ENCODE peak calls at places on chromosomes 7 and 10, in six cellular contexts. One of them, this sample, is unnamed.

GRCh38 chr7:388461-388960 is 98.5 kb downstream of the FOXL3 start:
- DNase-seq in CD4-positive, alpha-beta T cell: peak
- DNase-seq in germinal center: no peak
- DNase-seq in myocyte: no peak
- DNase-seq in iris pigment epithelial cell: no peak
- DNase-seq in ACHN: no peak
- DNase-seq in this sample: no peak

GRCh38 chr10:129883029-129883428 is 81.0 kb downstream of the EBF3 start:
- DNase-seq in CD4-positive, alpha-beta T cell: no peak
- DNase-seq in germinal center: no peak
- DNase-seq in myocyte: no peak
- DNase-seq in iris pigment epithelial cell: no peak
- DNase-seq in ACHN: no peak
- DNase-seq in this sample: no peak

GRCh38 chr7:87370660-87371180 is 25.3 kb downstream of the CROT start:
- DNase-seq in CD4-positive, alpha-beta T cell: no peak
- DNase-seq in germinal center: no peak
- DNase-seq in myocyte: peak
- DNase-seq in iris pigment epithelial cell: peak
- DNase-seq in ACHN: peak
- DNase-seq in this sample: peak

GRCh38 chr10:46550076-46550790 is 6.2 kb downstream of the GPRIN2 start:
- DNase-seq in CD4-positive, alpha-beta T cell: peak
- DNase-seq in germinal center: no peak
- DNase-seq in myocyte: no peak
- DNase-seq in iris pigment epithelial cell: no peak
- DNase-seq in ACHN: no peak
- DNase-seq in this sample: no peak

GRCh38 chr10:123301077-123301875 is 147.1 kb downstream of the BUB3 start:
- DNase-seq in CD4-positive, alpha-beta T cell: no peak
- DNase-seq in germinal center: no peak
- DNase-seq in myocyte: peak
- DNase-seq in iris pigment epithelial cell: peak
- DNase-seq in ACHN: peak
- DNase-seq in this sample: no peak

GRCh38 chr10:105691811-105692210 is 1050.7 kb downstream of the SORCS3 start:
- DNase-seq in CD4-positive, alpha-beta T cell: no peak
- DNase-seq in germinal center: no peak
- DNase-seq in myocyte: no peak
- DNase-seq in iris pigment epithelial cell: peak
- DNase-seq in ACHN: peak
- DNase-seq in this sample: peak

GRCh38 chr10:8301831-8302230 is 247.3 kb downstream of the GATA3 start:
- DNase-seq in CD4-positive, alpha-beta T cell: no peak
- DNase-seq in germinal center: no peak
- DNase-seq in myocyte: no peak
- DNase-seq in iris pigment epithelial cell: no peak
- DNase-seq in ACHN: no peak
- DNase-seq in this sample: no peak

GRCh38 chr10:34959786-34960185 is 130.4 kb downstream of the CUL2 start:
- DNase-seq in CD4-positive, alpha-beta T cell: no peak
- DNase-seq in germinal center: no peak
- DNase-seq in myocyte: no peak
- DNase-seq in iris pigment epithelial cell: no peak
- DNase-seq in ACHN: no peak
- DNase-seq in this sample: no peak

GRCh38 chr10:123995461-123996131 is 97.8 kb downstream of the CHST15 start:
- DNase-seq in CD4-positive, alpha-beta T cell: no peak
- DNase-seq in germinal center: peak
- DNase-seq in myocyte: peak
- DNase-seq in iris pigment epithelial cell: peak
- DNase-seq in ACHN: peak
- DNase-seq in this sample: peak

GRCh38 chr7:151796091-151796870 is 80.6 kb downstream of the PRKAG2 start:
- DNase-seq in CD4-positive, alpha-beta T cell: no peak
- DNase-seq in germinal center: no peak
- DNase-seq in myocyte: peak
- DNase-seq in iris pigment epithelial cell: peak
- DNase-seq in ACHN: no peak
- DNase-seq in this sample: no peak

GRCh38 chr7:139582671-139583155 is 59.2 kb downstream of the CLEC2L start:
- DNase-seq in CD4-positive, alpha-beta T cell: no peak
- DNase-seq in germinal center: no peak
- DNase-seq in myocyte: no peak
- DNase-seq in iris pigment epithelial cell: no peak
- DNase-seq in ACHN: no peak
- DNase-seq in this sample: no peak

GRCh38 chr7:114141415-114141814 is 222.6 kb upstream of the PPP1R3A start:
- DNase-seq in CD4-positive, alpha-beta T cell: no peak
- DNase-seq in germinal center: no peak
- DNase-seq in myocyte: no peak
- DNase-seq in iris pigment epithelial cell: no peak
- DNase-seq in ACHN: no peak
- DNase-seq in this sample: no peak

GRCh38 chr10:78218833-78219490 is 185.3 kb downstream of the RPS24 start:
- DNase-seq in CD4-positive, alpha-beta T cell: no peak
- DNase-seq in germinal center: no peak
- DNase-seq in myocyte: no peak
- DNase-seq in iris pigment epithelial cell: no peak
- DNase-seq in ACHN: no peak
- DNase-seq in this sample: no peak

GRCh38 chr7:43467406-43467805 is 115.5 kb upstream of the STK17A start:
- DNase-seq in CD4-positive, alpha-beta T cell: no peak
- DNase-seq in germinal center: no peak
- DNase-seq in myocyte: no peak
- DNase-seq in iris pigment epithelial cell: peak
- DNase-seq in ACHN: no peak
- DNase-seq in this sample: peak

GRCh38 chr10:99595770-99596465 is 24.3 kb downstream of the SLC25A28 start:
- DNase-seq in CD4-positive, alpha-beta T cell: no peak
- DNase-seq in germinal center: no peak
- DNase-seq in myocyte: peak
- DNase-seq in iris pigment epithelial cell: no peak
- DNase-seq in ACHN: no peak
- DNase-seq in this sample: no peak

GRCh38 chr7:8434290-8435002 is 1.0 kb downstream of the NXPH1 start:
- DNase-seq in CD4-positive, alpha-beta T cell: no peak
- DNase-seq in germinal center: no peak
- DNase-seq in myocyte: no peak
- DNase-seq in iris pigment epithelial cell: no peak
- DNase-seq in ACHN: no peak
- DNase-seq in this sample: no peak

GRCh38 chr10:78846770-78847169 is 222.0 kb upstream of the ZMIZ1 start:
- DNase-seq in CD4-positive, alpha-beta T cell: no peak
- DNase-seq in germinal center: no peak
- DNase-seq in myocyte: no peak
- DNase-seq in iris pigment epithelial cell: no peak
- DNase-seq in ACHN: no peak
- DNase-seq in this sample: no peak

GRCh38 chr7:98831641-98832221 is 38.1 kb downstream of the TMEM130 start:
- DNase-seq in CD4-positive, alpha-beta T cell: peak
- DNase-seq in germinal center: no peak
- DNase-seq in myocyte: no peak
- DNase-seq in iris pigment epithelial cell: peak
- DNase-seq in ACHN: peak
- DNase-seq in this sample: no peak

GRCh38 chr7:74126220-74126880 is 42.7 kb downstream of the LIMK1 start:
- DNase-seq in CD4-positive, alpha-beta T cell: no peak
- DNase-seq in germinal center: no peak
- DNase-seq in myocyte: no peak
- DNase-seq in iris pigment epithelial cell: no peak
- DNase-seq in ACHN: no peak
- DNase-seq in this sample: no peak

GRCh38 chr7:5546626-5547025 is 123.0 kb upstream of the TNRC18 start:
- DNase-seq in CD4-positive, alpha-beta T cell: no peak
- DNase-seq in germinal center: no peak
- DNase-seq in myocyte: peak
- DNase-seq in iris pigment epithelial cell: no peak
- DNase-seq in ACHN: no peak
- DNase-seq in this sample: no peak

GRCh38 chr7:32204361-32205018 is 134.3 kb upstream of the PDE1C start:
- DNase-seq in CD4-positive, alpha-beta T cell: no peak
- DNase-seq in germinal center: no peak
- DNase-seq in myocyte: peak
- DNase-seq in iris pigment epithelial cell: peak
- DNase-seq in ACHN: peak
- DNase-seq in this sample: peak

GRCh38 chr10:23994459-23995046 is 214.4 kb upstream of the KIAA1217 start:
- DNase-seq in CD4-positive, alpha-beta T cell: no peak
- DNase-seq in germinal center: peak
- DNase-seq in myocyte: peak
- DNase-seq in iris pigment epithelial cell: peak
- DNase-seq in ACHN: peak
- DNase-seq in this sample: peak

GRCh38 chr10:112421731-112422130 is 25.0 kb downstream of the ZDHHC6 start:
- DNase-seq in CD4-positive, alpha-beta T cell: no peak
- DNase-seq in germinal center: no peak
- DNase-seq in myocyte: no peak
- DNase-seq in iris pigment epithelial cell: peak
- DNase-seq in ACHN: no peak
- DNase-seq in this sample: peak

GRCh38 chr10:28036587-28036986 is 37.7 kb upstream of the ODAD2 start:
- DNase-seq in CD4-positive, alpha-beta T cell: no peak
- DNase-seq in germinal center: no peak
- DNase-seq in myocyte: peak
- DNase-seq in iris pigment epithelial cell: peak
- DNase-seq in ACHN: no peak
- DNase-seq in this sample: peak

GRCh38 chr10:92638037-92638436 is 45.1 kb downstream of the KIF11 start:
- DNase-seq in CD4-positive, alpha-beta T cell: no peak
- DNase-seq in germinal center: no peak
- DNase-seq in myocyte: no peak
- DNase-seq in iris pigment epithelial cell: no peak
- DNase-seq in ACHN: no peak
- DNase-seq in this sample: no peak

GRCh38 chr10:86310291-86310690 is 56.3 kb downstream of the GRID1 start:
- DNase-seq in CD4-positive, alpha-beta T cell: no peak
- DNase-seq in germinal center: no peak
- DNase-seq in myocyte: no peak
- DNase-seq in iris pigment epithelial cell: no peak
- DNase-seq in ACHN: no peak
- DNase-seq in this sample: no peak

GRCh38 chr7:117435475-117436043 is 8.3 kb upstream of the ASZ1 start:
- DNase-seq in CD4-positive, alpha-beta T cell: no peak
- DNase-seq in germinal center: no peak
- DNase-seq in myocyte: no peak
- DNase-seq in iris pigment epithelial cell: no peak
- DNase-seq in ACHN: no peak
- DNase-seq in this sample: no peak

GRCh38 chr7:76371396-76371795 is 12.6 kb upstream of the YWHAG start:
- DNase-seq in CD4-positive, alpha-beta T cell: no peak
- DNase-seq in germinal center: no peak
- DNase-seq in myocyte: no peak
- DNase-seq in iris pigment epithelial cell: no peak
- DNase-seq in ACHN: no peak
- DNase-seq in this sample: no peak

GRCh38 chr7:49773939-49774458 is 561 bp downstream of the VWC2 start:
- DNase-seq in CD4-positive, alpha-beta T cell: no peak
- DNase-seq in germinal center: no peak
- DNase-seq in myocyte: no peak
- DNase-seq in iris pigment epithelial cell: no peak
- DNase-seq in ACHN: no peak
- DNase-seq in this sample: no peak

GRCh38 chr7:105808703-105809590 is 67.5 kb downstream of the ATXN7L1 start:
- DNase-seq in CD4-positive, alpha-beta T cell: peak
- DNase-seq in germinal center: peak
- DNase-seq in myocyte: no peak
- DNase-seq in iris pigment epithelial cell: peak
- DNase-seq in ACHN: peak
- DNase-seq in this sample: peak

GRCh38 chr10:69048103-69048502 is 39.8 kb upstream of the SRGN start:
- DNase-seq in CD4-positive, alpha-beta T cell: no peak
- DNase-seq in germinal center: no peak
- DNase-seq in myocyte: peak
- DNase-seq in iris pigment epithelial cell: peak
- DNase-seq in ACHN: no peak
- DNase-seq in this sample: peak

GRCh38 chr10:99598781-99599481 is 21.3 kb downstream of the SLC25A28 start:
- DNase-seq in CD4-positive, alpha-beta T cell: no peak
- DNase-seq in germinal center: no peak
- DNase-seq in myocyte: peak
- DNase-seq in iris pigment epithelial cell: no peak
- DNase-seq in ACHN: no peak
- DNase-seq in this sample: no peak

GRCh38 chr10:74543276-74543675 is 283.1 kb upstream of the KAT6B start:
- DNase-seq in CD4-positive, alpha-beta T cell: no peak
- DNase-seq in germinal center: no peak
- DNase-seq in myocyte: no peak
- DNase-seq in iris pigment epithelial cell: peak
- DNase-seq in ACHN: no peak
- DNase-seq in this sample: peak

GRCh38 chr10:26787362-26787761 is 73.4 kb downstream of the ABI1 start:
- DNase-seq in CD4-positive, alpha-beta T cell: no peak
- DNase-seq in germinal center: no peak
- DNase-seq in myocyte: no peak
- DNase-seq in iris pigment epithelial cell: no peak
- DNase-seq in ACHN: no peak
- DNase-seq in this sample: no peak